ENCODE peak calls at places on chromosomes 7 and 10, in four cellular contexts. M is right atrium auricular region, D is fibroblast of lung, R is astrocyte of the spinal cord. Z is an unnamed sample.

GRCh38 chr7:39084344-39084743 is 106.6 kb downstream of the POU6F2 start:
- DNase-seq in D (no peak), M (no peak), R (no peak), Z (no peak)

GRCh38 chr7:106057204-106057961 is 54.7 kb downstream of the SYPL1 start:
- DNase-seq in D (no peak), R (no peak), M (no peak), Z (no peak)

GRCh38 chr10:130339911-130340310 is 203.7 kb downstream of the GLRX3 start:
- DNase-seq in R (no peak), D (no peak), M (peak), Z (peak)

GRCh38 chr10:110056822-110057221 is 49.0 kb downstream of the ADD3 start:
- DNase-seq in R (peak), D (peak), M (no peak), Z (no peak)

GRCh38 chr10:48418189-48418588 is 111.7 kb downstream of the MAPK8 start:
- DNase-seq in R (no peak), M (no peak), D (no peak), Z (no peak)

GRCh38 chr10:62182595-62182994 is 86.0 kb downstream of the RTKN2 start:
- DNase-seq in M (no peak), R (no peak), D (no peak), Z (no peak)

GRCh38 chr10:29110172-29110571 is 178.7 kb upstream of the LYZL1 start:
- DNase-seq in M (no peak), D (no peak), R (no peak), Z (no peak)

GRCh38 chr10:119595715-119596515 is 849 bp downstream of the TIAL1 start:
- DNase-seq in R (peak), M (no peak), D (peak), Z (no peak)

GRCh38 chr10:101280511-101280910 is 51.2 kb upstream of the LBX1 start:
- DNase-seq in D (no peak), R (no peak), M (no peak), Z (no peak)

GRCh38 chr10:69843923-69844322 is 42.2 kb downstream of the COL13A1 start:
- DNase-seq in M (no peak), D (no peak), R (no peak), Z (no peak)

GRCh38 chr10:69845574-69846251 is 44.0 kb downstream of the COL13A1 start:
- DNase-seq in D (no peak), M (no peak), R (peak), Z (no peak)

GRCh38 chr10:69842932-69843331 is 41.2 kb downstream of the COL13A1 start:
- DNase-seq in R (no peak), D (no peak), M (no peak), Z (no peak)

GRCh38 chr10:69846252-69847000 is 44.7 kb downstream of the COL13A1 start:
- DNase-seq in D (no peak), M (no peak), R (no peak), Z (no peak)

DNA sequence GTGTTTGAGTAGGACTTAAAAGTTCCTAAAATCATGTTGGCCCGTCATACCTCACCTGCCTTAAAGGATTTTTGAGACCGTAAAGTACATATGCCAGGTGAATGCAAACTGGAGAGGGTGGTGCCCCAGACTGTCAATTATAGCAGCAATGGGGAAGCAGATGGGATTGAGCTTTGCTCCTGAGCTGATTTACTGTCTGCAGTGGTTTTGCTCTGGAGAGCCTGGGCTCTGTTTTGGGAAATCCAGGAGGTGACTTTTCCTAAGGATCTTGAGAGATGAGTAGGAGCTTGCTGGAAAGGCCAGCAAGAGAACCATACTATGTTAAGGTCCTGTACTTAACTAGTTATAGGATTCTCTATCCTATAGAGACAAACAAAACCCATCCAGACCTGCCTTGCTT is 43.0 kb downstream of the COL13A1 start:
- DNase-seq in M (no peak), D (no peak), R (no peak), Z (no peak)
- TF ChIP-seq CTCF in M (no peak), D (no peak), R (no peak), Z (no peak)

DNA sequence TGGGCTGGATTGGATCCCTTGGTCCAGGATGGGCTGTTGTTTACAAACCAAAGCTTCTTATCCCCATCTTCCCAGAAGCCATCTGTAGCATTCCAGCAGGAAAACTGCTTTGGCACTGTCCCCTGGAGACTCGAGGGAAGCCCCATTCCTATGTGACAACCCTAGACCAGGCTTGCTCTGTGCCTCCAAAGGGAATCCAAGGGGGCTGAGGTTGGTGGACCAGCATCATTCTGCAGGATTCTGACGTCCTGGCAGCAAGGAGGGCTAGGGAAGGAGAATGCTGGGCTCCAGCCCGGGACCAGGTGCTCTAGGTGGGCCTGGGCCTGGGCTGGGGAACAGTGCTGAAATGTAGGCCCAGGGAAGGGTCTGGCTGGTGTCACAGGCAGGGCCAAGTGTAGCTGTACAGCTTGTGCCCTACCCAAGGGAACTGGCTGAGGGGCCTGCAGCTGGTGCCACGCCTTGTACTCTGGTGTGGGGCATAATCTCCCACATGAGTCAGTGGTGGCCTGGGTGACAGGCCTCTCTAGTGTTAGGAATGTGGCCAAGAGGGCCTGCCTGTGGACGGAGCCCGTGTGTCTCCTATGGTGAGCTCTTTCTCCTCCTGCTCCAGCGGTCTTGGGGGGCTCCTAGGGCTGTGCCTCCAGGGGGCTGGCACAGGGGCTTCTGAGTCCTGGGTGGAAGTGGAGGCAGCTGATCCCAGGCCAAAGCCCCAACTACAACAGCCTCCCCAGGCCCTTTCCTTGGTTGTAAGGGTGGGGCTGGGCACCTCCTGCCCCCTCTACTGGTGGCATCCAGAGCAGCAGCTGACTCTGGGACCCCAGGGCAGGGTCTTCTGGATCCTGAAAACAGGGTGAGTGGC is 25.2 kb downstream of the TRIM8 start:
- DNase-seq in M (peak), R (no peak), D (peak), Z (no peak)
- TF ChIP-seq CTCF in M (peak), R (no peak), D (peak), Z (peak)

GRCh38 chr7:142523821-142524460 is 225.3 kb upstream of the PRSS1 start:
- DNase-seq in R (no peak), M (no peak), D (no peak), Z (no peak)
- TF ChIP-seq CTCF in R (peak), M (no peak), D (peak), Z (no peak)

GRCh38 chr7:522071-522937 is 2.7 kb upstream of the PDGFA start:
- DNase-seq in R (peak), D (peak), M (peak), Z (no peak)

GRCh38 chr7:519974-520458 is 370 bp upstream of the PDGFA start:
- DNase-seq in M (no peak), D (peak), R (peak), Z (no peak)

GRCh38 chr7:521221-522070 is 1.8 kb upstream of the PDGFA start:
- DNase-seq in D (no peak), M (peak), R (peak), Z (no peak)

GRCh38 chr7:519429-519973 is at the start of gene PDGFA:
- DNase-seq in D (peak), M (no peak), R (no peak), Z (no peak)

GRCh38 chr7:520503-521161 is 986 bp upstream of the PDGFA start:
- DNase-seq in M (no peak), R (no peak), D (no peak), Z (no peak)
- TF ChIP-seq CTCF in M (no peak), R (peak), D (no peak), Z (no peak)

GRCh38 chr10:113071446-113071845 is 121.4 kb downstream of the TCF7L2 start:
- DNase-seq in R (no peak), D (no peak), M (peak), Z (no peak)

GRCh38 chr10:113078282-113078907 is 128.3 kb downstream of the TCF7L2 start:
- DNase-seq in D (no peak), M (no peak), R (no peak), Z (no peak)

GRCh38 chr10:113069595-113069994 is 119.5 kb downstream of the TCF7L2 start:
- DNase-seq in M (no peak), R (peak), D (no peak), Z (no peak)

GRCh38 chr10:113076949-113077348 is 126.9 kb downstream of the TCF7L2 start:
- DNase-seq in D (no peak), M (no peak), R (no peak), Z (no peak)

GRCh38 chr10:113073549-113074189 is 123.6 kb downstream of the TCF7L2 start:
- DNase-seq in R (peak), M (peak), D (peak), Z (no peak)
- TF ChIP-seq CTCF in R (no peak), M (no peak), D (no peak), Z (no peak)

GRCh38 chr7:8192897-8193296 is 69.1 kb downstream of the ICA1 start:
- DNase-seq in D (no peak), R (no peak), M (no peak), Z (no peak)

GRCh38 chr7:8189615-8190014 is 72.4 kb downstream of the ICA1 start:
- DNase-seq in D (no peak), R (no peak), M (no peak), Z (no peak)

GRCh38 chr7:8185907-8186306 is 76.1 kb downstream of the ICA1 start:
- DNase-seq in R (no peak), M (no peak), D (no peak), Z (no peak)

DNA sequence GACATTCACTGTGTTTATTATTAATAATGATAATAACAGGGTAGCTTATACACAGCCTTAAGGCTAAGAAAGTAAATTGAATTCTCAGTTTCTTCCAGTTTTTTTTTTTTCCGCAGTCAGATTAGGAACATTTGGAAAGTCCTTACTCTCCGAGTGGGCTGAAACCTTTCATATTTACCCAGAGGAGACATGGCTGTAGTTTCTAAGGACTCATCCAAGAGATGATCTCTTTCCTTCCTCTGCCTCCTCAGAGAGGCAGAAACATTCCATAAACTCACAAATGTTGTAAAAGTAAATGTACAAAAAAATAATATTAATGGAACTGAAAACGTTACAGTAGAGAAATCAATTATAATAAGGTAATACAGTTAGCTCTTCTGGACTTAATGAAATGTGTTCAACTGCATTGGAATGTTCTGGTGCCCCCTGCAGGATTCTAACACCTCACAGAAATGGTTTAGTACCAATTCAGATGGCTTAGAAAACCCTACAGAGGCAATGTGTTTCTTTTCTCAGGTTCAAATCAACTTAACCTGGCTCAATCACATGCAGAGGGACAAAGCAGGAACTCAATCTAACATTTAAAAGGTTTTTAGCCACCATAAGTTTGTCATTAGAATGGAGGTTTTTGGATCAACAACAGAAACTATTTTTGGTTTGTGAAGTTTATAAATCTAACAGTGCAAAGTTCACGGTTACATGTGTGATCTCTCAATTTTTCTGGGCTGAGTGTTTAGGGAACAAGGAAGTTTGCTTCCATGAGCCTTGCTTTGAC is 71.7 kb downstream of the ICA1 start:
- DNase-seq in D (peak), M (no peak), R (peak), Z (no peak)
- TF ChIP-seq CTCF in D (peak), M (peak), R (peak), Z (peak)

GRCh38 chr10:64234489-64234888 is 713.3 kb downstream of the REEP3 start:
- DNase-seq in R (no peak), D (no peak), M (no peak), Z (no peak)
- TF ChIP-seq CTCF in R (no peak), D (no peak), M (no peak), Z (no peak)

DNA sequence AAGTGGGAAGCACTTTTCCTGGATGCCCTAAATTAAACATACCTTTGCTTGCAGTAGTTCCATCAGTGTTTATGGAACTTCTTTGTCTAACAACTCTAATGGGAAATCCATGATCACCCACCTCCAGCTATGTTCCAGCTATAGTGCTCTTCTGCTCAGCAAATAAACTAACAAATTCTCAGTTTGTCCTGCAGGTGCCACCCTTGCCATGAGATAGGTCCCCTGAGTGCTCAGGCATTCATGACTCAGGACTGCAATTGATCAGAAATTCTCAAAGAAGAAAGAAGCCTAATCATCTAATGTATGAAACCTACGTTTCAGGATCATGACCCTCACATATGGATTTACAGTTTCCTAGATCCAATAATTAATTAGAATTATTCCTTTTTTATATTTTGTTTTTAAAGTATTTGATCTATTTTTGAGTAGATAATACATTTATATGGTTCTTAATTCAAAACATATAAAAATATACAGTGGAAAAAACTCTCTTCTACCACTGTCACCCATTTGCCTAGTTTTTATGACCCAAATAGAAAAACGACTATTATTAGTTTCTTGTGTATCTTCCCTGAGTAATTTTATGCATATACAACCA is 48.7 kb upstream of the DYNC1I1 start:
- DNase-seq in M (no peak), D (peak), R (peak), Z (no peak)
- TF ChIP-seq CTCF in M (peak), D (peak), R (peak), Z (peak)

DNA sequence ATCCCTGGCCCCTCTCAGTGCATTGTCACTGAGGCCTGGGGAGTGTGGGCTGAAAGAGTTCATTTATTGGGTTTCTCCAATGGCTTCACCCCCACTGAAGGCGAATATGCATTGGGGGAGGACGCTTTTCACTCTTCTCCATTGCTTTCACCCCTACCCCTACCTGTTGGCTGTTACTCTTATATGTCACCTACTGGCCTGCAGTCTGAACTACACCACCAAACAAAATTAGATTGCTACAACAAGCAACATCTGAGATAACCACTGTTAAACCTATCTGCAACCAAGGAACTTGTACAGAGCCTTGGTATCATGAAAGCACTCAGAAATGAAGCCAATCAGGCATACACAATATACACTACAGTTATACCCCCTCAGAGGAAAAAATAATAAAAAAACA is 203.7 kb downstream of the REEP3 start:
- DNase-seq in D (no peak), M (no peak), R (no peak), Z (no peak)
- TF ChIP-seq CTCF in D (no peak), M (no peak), R (no peak), Z (peak)

DNA sequence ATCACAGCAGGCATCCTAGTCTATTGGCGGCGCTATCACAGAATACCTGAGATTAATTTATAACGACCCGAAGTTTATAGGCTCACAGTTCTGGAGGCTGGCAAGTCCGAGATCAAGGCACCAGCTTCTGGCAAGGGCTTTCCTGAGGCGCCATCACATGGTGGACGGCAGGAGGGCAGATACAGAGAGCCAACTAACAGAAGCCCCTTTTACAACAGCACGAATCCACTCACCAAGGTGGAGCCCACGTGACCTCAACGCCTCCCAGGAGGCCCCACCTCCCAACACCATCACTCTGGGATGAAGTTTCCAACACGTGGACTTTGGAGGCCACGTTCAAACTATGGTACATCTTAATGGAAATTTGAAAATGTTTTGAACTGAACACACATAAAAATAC is 255.3 kb downstream of the ELFN1 start:
- DNase-seq in R (no peak), D (peak), M (no peak), Z (no peak)
- TF ChIP-seq CTCF in R (peak), D (peak), M (no peak), Z (no peak)